ENCODE peak calls at places on chromosome 10, in eight cellular contexts. One of them, this sample, is unnamed.

GRCh38 chr10:33875924-33876323 is 541.5 kb upstream of the NRP1 start:
- DNase-seq in epithelial cell of proximal tubule: no peak
- DNase-seq in AG04450: no peak
- DNase-seq in natural killer cell: no peak
- DNase-seq in CD8-positive, alpha-beta T cell: no peak
- DNase-seq in CD4-positive, alpha-beta T cell: no peak
- DNase-seq in brain microvascular endothelial cell: no peak
- DNase-seq in colonic mucosa: no peak
- DNase-seq in this sample: no peak

GRCh38 chr10:9331583-9332008 is 1277.1 kb downstream of the GATA3 start:
- DNase-seq in CD4-positive, alpha-beta T cell: no peak
- DNase-seq in epithelial cell of proximal tubule: peak
- DNase-seq in brain microvascular endothelial cell: peak
- DNase-seq in AG04450: peak
- DNase-seq in colonic mucosa: no peak
- DNase-seq in CD8-positive, alpha-beta T cell: no peak
- DNase-seq in natural killer cell: no peak
- DNase-seq in this sample: no peak

GRCh38 chr10:3813267-3813666 is 28.3 kb upstream of the KLF6 start:
- DNase-seq in AG04450: no peak
- DNase-seq in natural killer cell: no peak
- DNase-seq in brain microvascular endothelial cell: no peak
- DNase-seq in epithelial cell of proximal tubule: no peak
- DNase-seq in CD8-positive, alpha-beta T cell: no peak
- DNase-seq in CD4-positive, alpha-beta T cell: no peak
- DNase-seq in colonic mucosa: no peak
- DNase-seq in this sample: no peak

GRCh38 chr10:131926743-131927595 is 26.2 kb downstream of the PPP2R2D start:
- DNase-seq in CD4-positive, alpha-beta T cell: no peak
- DNase-seq in epithelial cell of proximal tubule: no peak
- DNase-seq in natural killer cell: no peak
- DNase-seq in AG04450: no peak
- DNase-seq in CD8-positive, alpha-beta T cell: no peak
- DNase-seq in brain microvascular endothelial cell: no peak
- DNase-seq in colonic mucosa: no peak
- DNase-seq in this sample: no peak

GRCh38 chr10:43075612-43076003 is 1.3 kb upstream of the RET start:
- DNase-seq in natural killer cell: no peak
- DNase-seq in epithelial cell of proximal tubule: no peak
- DNase-seq in brain microvascular endothelial cell: no peak
- DNase-seq in CD4-positive, alpha-beta T cell: no peak
- DNase-seq in colonic mucosa: no peak
- DNase-seq in CD8-positive, alpha-beta T cell: no peak
- DNase-seq in AG04450: no peak
- DNase-seq in this sample: no peak

GRCh38 chr10:78337016-78337415 is 303.4 kb downstream of the RPS24 start:
- DNase-seq in CD8-positive, alpha-beta T cell: no peak
- DNase-seq in epithelial cell of proximal tubule: no peak
- DNase-seq in brain microvascular endothelial cell: no peak
- DNase-seq in AG04450: no peak
- DNase-seq in CD4-positive, alpha-beta T cell: no peak
- DNase-seq in natural killer cell: no peak
- DNase-seq in colonic mucosa: no peak
- DNase-seq in this sample: no peak

GRCh38 chr10:9877978-9878377 is 1139.7 kb upstream of the CELF2 start:
- DNase-seq in CD8-positive, alpha-beta T cell: no peak
- DNase-seq in CD4-positive, alpha-beta T cell: no peak
- DNase-seq in natural killer cell: no peak
- DNase-seq in AG04450: no peak
- DNase-seq in colonic mucosa: no peak
- DNase-seq in epithelial cell of proximal tubule: no peak
- DNase-seq in brain microvascular endothelial cell: no peak
- DNase-seq in this sample: no peak

GRCh38 chr10:126201603-126202002 is 186.7 kb downstream of the ADAM12 start:
- DNase-seq in natural killer cell: no peak
- DNase-seq in brain microvascular endothelial cell: no peak
- DNase-seq in colonic mucosa: no peak
- DNase-seq in CD4-positive, alpha-beta T cell: no peak
- DNase-seq in AG04450: no peak
- DNase-seq in epithelial cell of proximal tubule: no peak
- DNase-seq in CD8-positive, alpha-beta T cell: no peak
- DNase-seq in this sample: no peak

GRCh38 chr10:79045566-79046175 is 23.1 kb upstream of the ZMIZ1 start:
- DNase-seq in brain microvascular endothelial cell: no peak
- DNase-seq in CD4-positive, alpha-beta T cell: no peak
- DNase-seq in epithelial cell of proximal tubule: no peak
- DNase-seq in natural killer cell: no peak
- DNase-seq in colonic mucosa: no peak
- DNase-seq in CD8-positive, alpha-beta T cell: no peak
- DNase-seq in AG04450: no peak
- DNase-seq in this sample: peak

GRCh38 chr10:45672201-45673073 is at the start of gene ZFAND4:
- DNase-seq in AG04450: peak
- DNase-seq in colonic mucosa: peak
- DNase-seq in CD8-positive, alpha-beta T cell: peak
- DNase-seq in natural killer cell: peak
- DNase-seq in CD4-positive, alpha-beta T cell: peak
- DNase-seq in epithelial cell of proximal tubule: peak
- DNase-seq in brain microvascular endothelial cell: peak
- DNase-seq in this sample: peak

GRCh38 chr10:112456533-112456932 is 9.5 kb downstream of the VTI1A start:
- DNase-seq in natural killer cell: no peak
- DNase-seq in brain microvascular endothelial cell: no peak
- DNase-seq in CD8-positive, alpha-beta T cell: no peak
- DNase-seq in CD4-positive, alpha-beta T cell: no peak
- DNase-seq in colonic mucosa: no peak
- DNase-seq in epithelial cell of proximal tubule: no peak
- DNase-seq in AG04450: no peak
- DNase-seq in this sample: no peak
- TF ChIP-seq CTCF in natural killer cell: no peak
- TF ChIP-seq CTCF in brain microvascular endothelial cell: no peak
- TF ChIP-seq CTCF in CD8-positive, alpha-beta T cell: no peak
- TF ChIP-seq CTCF in CD4-positive, alpha-beta T cell: no peak
- TF ChIP-seq CTCF in colonic mucosa: no peak
- TF ChIP-seq CTCF in epithelial cell of proximal tubule: peak
- TF ChIP-seq CTCF in AG04450: no peak
- TF ChIP-seq CTCF in this sample: peak

GRCh38 chr10:34959321-34959720 is 130.8 kb downstream of the CUL2 start:
- DNase-seq in CD8-positive, alpha-beta T cell: no peak
- DNase-seq in CD4-positive, alpha-beta T cell: no peak
- DNase-seq in epithelial cell of proximal tubule: no peak
- DNase-seq in brain microvascular endothelial cell: no peak
- DNase-seq in AG04450: no peak
- DNase-seq in colonic mucosa: no peak
- DNase-seq in natural killer cell: no peak
- DNase-seq in this sample: peak
- TF ChIP-seq CTCF in CD8-positive, alpha-beta T cell: no peak
- TF ChIP-seq CTCF in CD4-positive, alpha-beta T cell: no peak
- TF ChIP-seq CTCF in epithelial cell of proximal tubule: peak
- TF ChIP-seq CTCF in brain microvascular endothelial cell: peak
- TF ChIP-seq CTCF in AG04450: peak
- TF ChIP-seq CTCF in colonic mucosa: no peak
- TF ChIP-seq CTCF in natural killer cell: no peak
- TF ChIP-seq CTCF in this sample: no peak

DNA sequence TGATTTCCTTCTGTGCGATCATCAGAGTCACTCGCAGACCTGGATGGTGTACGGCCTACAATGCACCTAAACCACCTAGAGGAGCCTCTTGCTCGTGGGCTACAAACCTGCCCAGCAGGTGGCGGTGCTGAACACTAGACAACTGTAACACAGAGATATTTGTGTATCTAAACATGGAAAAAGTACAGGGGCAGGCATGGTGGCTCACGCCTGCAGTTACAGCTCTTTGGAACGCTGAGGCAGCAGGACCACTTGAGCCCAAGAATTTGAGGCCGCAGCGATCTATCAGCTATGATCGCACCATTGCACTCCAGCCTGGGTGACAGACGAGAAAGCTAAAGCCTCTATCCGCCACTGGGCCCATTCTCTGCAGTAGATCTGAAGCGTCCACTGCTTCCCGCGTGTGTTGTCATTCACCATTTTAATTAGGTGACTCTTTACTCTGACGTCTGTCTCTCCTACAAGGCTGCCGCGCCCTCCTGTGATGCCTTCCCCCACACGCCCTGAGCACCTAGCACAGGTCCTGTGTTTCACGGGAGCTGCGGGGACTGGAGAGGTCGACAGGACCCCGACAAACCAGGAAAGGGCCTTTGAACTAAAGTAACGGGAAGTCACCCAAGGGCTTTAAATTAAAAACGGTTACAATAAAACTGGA is 769 bp downstream of the TUBGCP2 start:
- DNase-seq in colonic mucosa: peak
- DNase-seq in epithelial cell of proximal tubule: no peak
- DNase-seq in CD8-positive, alpha-beta T cell: peak
- DNase-seq in natural killer cell: peak
- DNase-seq in brain microvascular endothelial cell: peak
- DNase-seq in AG04450: no peak
- DNase-seq in CD4-positive, alpha-beta T cell: peak
- DNase-seq in this sample: peak
- TF ChIP-seq CTCF in colonic mucosa: peak
- TF ChIP-seq CTCF in epithelial cell of proximal tubule: peak
- TF ChIP-seq CTCF in CD8-positive, alpha-beta T cell: peak
- TF ChIP-seq CTCF in natural killer cell: peak
- TF ChIP-seq CTCF in brain microvascular endothelial cell: peak
- TF ChIP-seq CTCF in AG04450: peak
- TF ChIP-seq CTCF in CD4-positive, alpha-beta T cell: peak
- TF ChIP-seq CTCF in this sample: peak

DNA sequence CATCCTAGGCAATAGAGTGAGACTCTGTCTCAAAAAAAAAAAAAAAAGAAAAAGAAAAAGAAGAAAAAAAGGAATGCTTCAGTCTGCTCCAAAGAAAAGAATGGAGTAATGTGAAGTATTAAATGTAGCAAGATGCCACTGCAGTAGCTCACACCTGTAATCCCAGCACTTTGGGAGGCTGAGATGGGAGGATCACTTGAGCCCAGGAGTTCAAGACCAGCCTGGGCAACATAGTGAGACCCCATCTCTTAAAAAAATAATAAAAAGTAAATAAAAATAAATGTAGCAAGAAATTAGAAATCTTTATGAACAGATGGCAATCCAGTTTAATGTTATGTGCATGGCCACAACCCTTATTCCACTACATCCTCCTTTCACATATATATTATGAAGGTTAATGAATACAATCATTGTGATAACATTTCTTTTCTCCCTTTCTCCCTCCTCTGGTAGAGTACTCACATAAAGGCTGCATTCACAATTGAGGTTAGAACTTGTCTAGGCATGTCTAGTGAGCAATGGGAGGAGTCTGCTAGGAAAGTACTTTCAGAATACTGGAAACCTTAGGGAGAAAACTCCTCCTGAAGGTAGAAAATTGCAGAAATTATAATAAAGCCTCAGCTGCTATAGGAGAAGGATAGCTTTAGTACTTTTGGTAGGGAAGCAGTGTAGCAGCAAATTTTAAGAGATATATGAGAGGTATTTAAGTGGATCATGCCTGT is 20.4 kb downstream of the KLLN start:
- DNase-seq in brain microvascular endothelial cell: peak
- DNase-seq in CD4-positive, alpha-beta T cell: no peak
- DNase-seq in natural killer cell: no peak
- DNase-seq in epithelial cell of proximal tubule: no peak
- DNase-seq in CD8-positive, alpha-beta T cell: no peak
- DNase-seq in colonic mucosa: no peak
- DNase-seq in AG04450: peak
- DNase-seq in this sample: no peak
- TF ChIP-seq CTCF in brain microvascular endothelial cell: no peak
- TF ChIP-seq CTCF in CD4-positive, alpha-beta T cell: no peak
- TF ChIP-seq CTCF in natural killer cell: no peak
- TF ChIP-seq CTCF in epithelial cell of proximal tubule: no peak
- TF ChIP-seq CTCF in CD8-positive, alpha-beta T cell: no peak
- TF ChIP-seq CTCF in colonic mucosa: no peak
- TF ChIP-seq CTCF in AG04450: peak
- TF ChIP-seq CTCF in this sample: no peak

This sample was measured in glutamatergic neuron.